ENCODE peak calls at places on chromosomes 4 and X, in nine cellular contexts. X, S, A, O, F, V, E, M and U are unnamed samples.

GRCh38 chr4:182916483-182917181 is 554 bp downstream of the DCTD start:
- DNase-seq in V (peak; percentile 84), E (peak; percentile 91), A (no peak), O (peak; percentile 22), X (peak; percentile 65), M (no peak), S (peak; percentile 40), F (no peak), U (peak; percentile 50)

GRCh38 chrX:119686087-119686639 is 6.8 kb downstream of the SEPTIN6 start:
- DNase-seq in V (no peak), F (no peak), M (no peak), O (no peak), A (peak; percentile 76), X (no peak), E (peak; percentile 79), S (no peak), U (no peak)

GRCh38 chr4:26441110-26441509 is 49.2 kb downstream of the CCKAR start:
- DNase-seq in O (no peak), S (no peak), F (no peak), M (no peak), V (no peak), X (no peak), A (no peak), E (no peak), U (no peak)

GRCh38 chrX:47250017-47250347 is 17.2 kb downstream of the USP11 start:
- DNase-seq in F (no peak), O (no peak), A (no peak), V (no peak), E (no peak), X (no peak), S (no peak), M (no peak), U (no peak)

GRCh38 chr4:128521156-128521555 is 233.5 kb upstream of the PGRMC2 start:
- DNase-seq in A (no peak), M (no peak), F (no peak), O (no peak), E (no peak), X (no peak), S (no peak), V (no peak), U (no peak)

GRCh38 chr4:155822572-155822971 is 43.5 kb downstream of the ASIC5 start:
- DNase-seq in E (no peak), X (no peak), S (no peak), O (no peak), A (no peak), F (no peak), V (no peak), M (no peak), U (no peak)

GRCh38 chr4:128831526-128832252 is 22.2 kb downstream of the JADE1 start:
- DNase-seq in A (no peak), V (no peak), X (no peak), E (no peak), S (no peak), O (no peak), F (no peak), M (no peak), U (peak; percentile 58)

GRCh38 chr4:374298-375160 is 36.9 kb downstream of the ZNF141 start:
- DNase-seq in S (no peak), M (no peak), O (no peak), A (no peak), E (no peak), F (no peak), V (no peak), X (no peak), U (no peak)

GRCh38 chr4:22692736-22693135 is at the start of gene GBA3:
- DNase-seq in S (no peak), E (no peak), V (no peak), X (no peak), O (no peak), A (no peak), F (no peak), M (no peak), U (no peak)

GRCh38 chr4:171340282-171340681 is 472.9 kb upstream of the GALNTL6 start:
- DNase-seq in M (no peak), F (no peak), X (no peak), E (no peak), S (no peak), V (no peak), A (no peak), O (no peak), U (no peak)

GRCh38 chr4:1597021-1597931 is 86.8 kb downstream of the FAM53A start:
- DNase-seq in M (no peak), A (no peak), S (no peak), X (no peak), E (peak; percentile 56), O (no peak), V (peak; percentile 51), F (no peak), U (no peak)

GRCh38 chr4:24722026-24722568 is 73.3 kb upstream of the SOD3 start:
- DNase-seq in X (no peak), F (no peak), M (no peak), O (no peak), E (no peak), V (no peak), A (no peak), S (no peak), U (no peak)

GRCh38 chr4:95714571-95714970 is 125.3 kb upstream of the PDHA2 start:
- DNase-seq in A (no peak), M (no peak), S (no peak), F (no peak), X (no peak), O (no peak), E (no peak), V (no peak), U (no peak)

GRCh38 chr4:140575489-140575888 is 6.7 kb upstream of the UCP1 start:
- DNase-seq in V (no peak), A (no peak), X (no peak), M (no peak), F (no peak), E (no peak), S (no peak), O (no peak), U (no peak)

GRCh38 chrX:75156537-75156945 is 458 bp upstream of the ABCB7 start:
- DNase-seq in S (peak; percentile 6), E (no peak), V (no peak), A (no peak), F (no peak), O (peak; percentile 10), M (no peak), X (no peak), U (peak; percentile 2)

GRCh38 chrX:38102240-38102639 is 95.9 kb downstream of the SYTL5 start:
- DNase-seq in X (no peak), V (no peak), A (no peak), S (no peak), O (no peak), M (no peak), E (no peak), F (no peak), U (no peak)

GRCh38 chrX:119266364-119266995 is 30.4 kb downstream of the PGRMC1 start:
- DNase-seq in V (no peak), F (no peak), S (peak; percentile 27), A (no peak), E (no peak), O (no peak), X (no peak), M (no peak), U (peak; percentile 35)

GRCh38 chr4:99404595-99405287 is 30.4 kb downstream of the ADH7 start:
- DNase-seq in S (no peak), X (no peak), E (no peak), V (no peak), M (no peak), O (no peak), A (peak; percentile 87), F (no peak), U (peak; percentile 32)

GRCh38 chr4:99402765-99403164 is 32.4 kb downstream of the ADH7 start:
- DNase-seq in A (no peak), O (no peak), X (no peak), F (no peak), E (no peak), S (no peak), M (no peak), V (no peak), U (peak; percentile 38)

GRCh38 chr4:99408346-99408745 is 26.8 kb downstream of the ADH7 start:
- DNase-seq in X (no peak), F (no peak), O (no peak), V (no peak), E (no peak), A (no peak), S (no peak), M (no peak), U (no peak)

GRCh38 chr4:99403380-99404194 is 31.6 kb downstream of the ADH7 start:
- DNase-seq in X (no peak), F (no peak), O (no peak), A (peak; percentile 59), S (no peak), M (no peak), E (no peak), V (no peak), U (no peak)

GRCh38 chr4:99405433-99406115 is 29.6 kb downstream of the ADH7 start:
- DNase-seq in X (peak; percentile 74), O (peak; percentile 24), M (peak; percentile 35), S (peak; percentile 29), A (peak; percentile 38), V (peak; percentile 87), F (peak; percentile 21), E (no peak), U (peak; percentile 79)
- TF ChIP-seq POLR2AphosphoS5 in X (no peak), O (no peak), M (no peak), S (no peak), A (no peak), V (no peak), F (no peak), E (no peak), U (no peak)

GRCh38 chr4:109155682-109156243 is 146.7 kb downstream of the COL25A1 start:
- DNase-seq in V (no peak), M (no peak), X (no peak), A (no peak), O (no peak), E (no peak), F (no peak), S (no peak), U (no peak)
- TF ChIP-seq POLR2AphosphoS5 in V (no peak), M (no peak), X (no peak), A (no peak), O (no peak), E (no peak), F (no peak), S (no peak), U (no peak)

GRCh38 chr4:45131020-45131419 is 404.7 kb upstream of the GNPDA2 start:
- DNase-seq in F (no peak), M (no peak), V (no peak), E (no peak), X (no peak), A (no peak), S (no peak), O (no peak), U (no peak)
- TF ChIP-seq POLR2AphosphoS5 in F (no peak), M (no peak), V (no peak), E (no peak), X (no peak), A (no peak), S (no peak), O (no peak), U (no peak)

DNA sequence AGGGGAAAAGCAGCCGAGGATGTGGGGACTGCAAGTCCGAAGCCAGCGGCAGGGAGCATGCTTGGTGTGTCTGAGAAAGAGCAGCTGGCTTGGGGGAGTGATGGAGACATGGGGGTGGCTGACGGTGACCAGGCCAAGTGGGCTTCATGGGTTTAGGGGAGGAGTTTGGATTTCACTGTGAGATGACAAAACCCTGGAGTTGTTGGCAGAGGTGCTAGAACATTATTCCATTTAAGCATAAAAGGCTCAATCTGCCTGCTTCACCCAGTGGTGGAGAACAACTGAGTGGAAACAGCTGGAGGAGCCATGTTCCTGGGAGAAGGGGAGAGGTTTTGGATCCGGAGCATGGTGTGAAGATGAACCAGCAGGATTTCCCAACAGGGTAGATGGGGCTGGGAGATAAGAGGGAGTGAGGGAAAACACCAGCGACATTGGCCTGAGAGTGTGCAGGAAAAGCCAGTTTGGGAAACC is 318.0 kb upstream of the TAPT1 start:
- DNase-seq in E (no peak), F (no peak), M (no peak), V (peak; percentile 78), X (no peak), O (no peak), A (no peak), S (no peak), U (no peak)
- TF ChIP-seq POLR2AphosphoS5 in E (peak; percentile 66), F (no peak), M (no peak), V (no peak), X (no peak), O (no peak), A (no peak), S (no peak), U (no peak)